ENCODE peak calls at places on chromosomes 16 and 17, in five cellular contexts. One of them, this sample, is unnamed.

GRCh38 chr17:75549246-75550138 is 24.0 kb downstream of the LLGL2 start:
- DNase-seq in aorta: no peak
- DNase-seq in A549: peak; percentile 70
- DNase-seq in LoVo: peak; percentile 81
- DNase-seq in sciatic nerve: no peak
- DNase-seq in this sample: no peak

GRCh38 chr16:86398622-86399021 is 111.7 kb upstream of the FOXF1 start:
- DNase-seq in LoVo: no peak
- DNase-seq in A549: no peak
- DNase-seq in sciatic nerve: no peak
- DNase-seq in aorta: no peak
- DNase-seq in this sample: no peak

GRCh38 chr16:27700596-27700995 is 150.7 kb downstream of the KATNIP start:
- DNase-seq in aorta: peak; percentile 28
- DNase-seq in LoVo: no peak
- DNase-seq in A549: no peak
- DNase-seq in sciatic nerve: no peak
- DNase-seq in this sample: no peak

GRCh38 chr16:76222087-76222486 is 55.1 kb upstream of the CNTNAP4 start:
- DNase-seq in A549: peak; percentile 8
- DNase-seq in aorta: no peak
- DNase-seq in sciatic nerve: no peak
- DNase-seq in LoVo: no peak
- DNase-seq in this sample: no peak

GRCh38 chr16:35134471-35134870 is 1675.1 kb downstream of the TP53TG3F start:
- DNase-seq in aorta: no peak
- DNase-seq in A549: no peak
- DNase-seq in sciatic nerve: no peak
- DNase-seq in LoVo: no peak
- DNase-seq in this sample: no peak

GRCh38 chr16:22022151-22022550 is 14.2 kb downstream of the MOSMO start:
- DNase-seq in LoVo: no peak
- DNase-seq in sciatic nerve: no peak
- DNase-seq in A549: no peak
- DNase-seq in aorta: no peak
- DNase-seq in this sample: no peak

GRCh38 chr17:47851764-47852112 is 775 bp upstream of the SP6 start:
- DNase-seq in sciatic nerve: no peak
- DNase-seq in LoVo: no peak
- DNase-seq in A549: no peak
- DNase-seq in aorta: no peak
- DNase-seq in this sample: no peak

GRCh38 chr17:47735139-47735464 is 2.1 kb downstream of the TBX21 start:
- DNase-seq in LoVo: no peak
- DNase-seq in aorta: no peak
- DNase-seq in A549: no peak
- DNase-seq in sciatic nerve: no peak
- DNase-seq in this sample: no peak

GRCh38 chr17:76707985-76708807 is 2.6 kb downstream of the MXRA7 start:
- DNase-seq in A549: no peak
- DNase-seq in LoVo: no peak
- DNase-seq in sciatic nerve: no peak
- DNase-seq in aorta: no peak
- DNase-seq in this sample: peak; percentile 51

GRCh38 chr17:45302649-45303173 is 14.1 kb downstream of the MAP3K14 start:
- DNase-seq in aorta: peak; percentile 42
- DNase-seq in sciatic nerve: no peak
- DNase-seq in LoVo: no peak
- DNase-seq in A549: no peak
- DNase-seq in this sample: no peak

GRCh38 chr16:66728117-66728787 is 23.2 kb downstream of the DYNC1LI2 start:
- DNase-seq in A549: peak; percentile 66
- DNase-seq in sciatic nerve: no peak
- DNase-seq in aorta: peak; percentile 8
- DNase-seq in LoVo: peak; percentile 60
- DNase-seq in this sample: no peak

GRCh38 chr16:73432794-73433455 is 385.0 kb upstream of the ZFHX3 start:
- DNase-seq in aorta: no peak
- DNase-seq in A549: no peak
- DNase-seq in sciatic nerve: no peak
- DNase-seq in LoVo: no peak
- DNase-seq in this sample: no peak

GRCh38 chr17:64063766-64064224 is 43.4 kb upstream of the ICAM2 start:
- DNase-seq in A549: peak; percentile 68
- DNase-seq in aorta: peak; percentile 87
- DNase-seq in LoVo: no peak
- DNase-seq in sciatic nerve: peak; percentile 71
- DNase-seq in this sample: peak; percentile 71

GRCh38 chr17:76537288-76537577 is 276 bp downstream of the CYGB start:
- DNase-seq in A549: no peak
- DNase-seq in LoVo: no peak
- DNase-seq in aorta: no peak
- DNase-seq in sciatic nerve: peak; percentile 81
- DNase-seq in this sample: peak; percentile 71

GRCh38 chr17:78844301-78845005 is 3.8 kb upstream of the USP36 start:
- DNase-seq in aorta: peak; percentile 59
- DNase-seq in LoVo: no peak
- DNase-seq in A549: no peak
- DNase-seq in sciatic nerve: no peak
- DNase-seq in this sample: no peak

GRCh38 chr16:85252461-85252860 is 140.2 kb upstream of the CIBAR2 start:
- DNase-seq in A549: no peak
- DNase-seq in aorta: no peak
- DNase-seq in LoVo: no peak
- DNase-seq in sciatic nerve: no peak
- DNase-seq in this sample: no peak

GRCh38 chr17:60645918-60646523 is 31.6 kb upstream of the BCAS3 start:
- DNase-seq in sciatic nerve: no peak
- DNase-seq in LoVo: no peak
- DNase-seq in A549: no peak
- DNase-seq in aorta: no peak
- DNase-seq in this sample: no peak

GRCh38 chr16:11163761-11164261 is 92.2 kb downstream of the SOCS1 start:
- DNase-seq in A549: no peak
- DNase-seq in sciatic nerve: no peak
- DNase-seq in aorta: no peak
- DNase-seq in LoVo: no peak
- DNase-seq in this sample: no peak

GRCh38 chr16:11629071-11630030 is 38.9 kb upstream of the SNN start:
- DNase-seq in sciatic nerve: no peak
- DNase-seq in aorta: no peak
- DNase-seq in LoVo: no peak
- DNase-seq in A549: no peak
- DNase-seq in this sample: no peak

GRCh38 chr17:80287806-80288579 is 27.3 kb downstream of the RNF213 start:
- DNase-seq in aorta: no peak
- DNase-seq in sciatic nerve: no peak
- DNase-seq in LoVo: no peak
- DNase-seq in A549: no peak
- DNase-seq in this sample: no peak

GRCh38 chr16:86252596-86252995 is 257.7 kb upstream of the FOXF1 start:
- DNase-seq in LoVo: no peak
- DNase-seq in A549: peak; percentile 35
- DNase-seq in sciatic nerve: no peak
- DNase-seq in aorta: no peak
- DNase-seq in this sample: no peak